ENCODE peak calls at places on chromosomes 16 and 17, in seven cellular contexts. Y is endothelial cell of umbilical vein; O is breast epithelium; F is AG04449; K is DND-41; A is CD8-positive, alpha-beta T cell; T is tibial artery. L is an unnamed sample.

GRCh38 chr17:44988256-44988942 is 20.3 kb upstream of the C1QL1 start:
- DNase-seq in F (no peak), Y (no peak), T (no peak), K (no peak), A (no peak), O (no peak), L (no peak)

GRCh38 chr17:73940511-73940910 is 263.0 kb upstream of the RPL38 start:
- DNase-seq in K (no peak), Y (no peak), T (no peak), F (no peak), A (no peak), O (no peak), L (no peak)

GRCh38 chr17:76063880-76064546 is 8.3 kb downstream of the SRP68 start:
- DNase-seq in O (no peak), Y (no peak), K (no peak), A (no peak), F (no peak), T (no peak), L (no peak)

GRCh38 chr17:16817201-16817600 is 127.2 kb downstream of the CCDC144A start:
- DNase-seq in Y (no peak), A (no peak), O (no peak), F (no peak), K (no peak), T (peak; percentile 48), L (no peak)

GRCh38 chr17:7930841-7931631 is 710 bp downstream of the TRAPPC1 start:
- DNase-seq in K (no peak), Y (no peak), T (no peak), O (no peak), A (no peak), F (no peak), L (no peak)

GRCh38 chr16:11290102-11290893 is 9.2 kb upstream of the PRM1 start:
- DNase-seq in T (no peak), Y (no peak), A (no peak), F (no peak), K (no peak), O (no peak), L (no peak)

GRCh38 chr17:40530988-40531971 is 29.9 kb upstream of the TNS4 start:
- DNase-seq in K (peak; percentile 64), Y (no peak), T (no peak), F (no peak), O (no peak), A (peak; percentile 54), L (no peak)

GRCh38 chr17:67477687-67478086 is 100.6 kb downstream of the PITPNC1 start:
- DNase-seq in T (no peak), O (no peak), F (no peak), A (no peak), Y (no peak), K (no peak), L (peak; percentile 66)

GRCh38 chr16:58384437-58385055 is 7.7 kb upstream of the GINS3 start:
- DNase-seq in F (no peak), K (no peak), A (no peak), O (no peak), T (no peak), Y (no peak), L (no peak)

GRCh38 chr17:43936434-43936833 is 5.8 kb downstream of the PPY start:
- DNase-seq in K (no peak), F (no peak), T (no peak), Y (no peak), A (no peak), O (no peak), L (no peak)

GRCh38 chr17:77433385-77434135 is 292.8 kb downstream of the SEC14L1 start:
- DNase-seq in F (peak; percentile 44), Y (no peak), T (no peak), A (no peak), K (no peak), O (no peak), L (peak; percentile 64)

GRCh38 chr16:23729503-23730424 is 16.7 kb upstream of the ERN2 start:
- DNase-seq in Y (no peak), T (no peak), A (no peak), K (peak; percentile 30), O (no peak), F (no peak), L (peak; percentile 56)

GRCh38 chr17:78263063-78263735 is 31.8 kb downstream of the TMEM235 start:
- DNase-seq in F (no peak), K (no peak), T (no peak), A (no peak), Y (peak; percentile 40), O (no peak), L (no peak)

GRCh38 chr17:38403491-38403890 is 24.8 kb upstream of the ARHGAP23 start:
- DNase-seq in F (no peak), A (no peak), K (no peak), O (no peak), Y (no peak), T (no peak), L (peak; percentile 58)

GRCh38 chr17:77449908-77450741 is 309.4 kb downstream of the SEC14L1 start:
- DNase-seq in K (peak; percentile 60), F (no peak), Y (no peak), A (no peak), T (peak; percentile 85), O (no peak), L (peak; percentile 53)

GRCh38 chr17:51997723-51998122 is 160.8 kb downstream of the CA10 start:
- DNase-seq in O (no peak), T (no peak), F (no peak), A (no peak), Y (no peak), K (no peak), L (no peak)

GRCh38 chr16:20942271-20942670 is 41.7 kb downstream of the LYRM1 start:
- DNase-seq in O (no peak), F (no peak), Y (no peak), T (no peak), A (no peak), K (no peak), L (no peak)

GRCh38 chr16:81939164-81940067 is 71.9 kb downstream of the SDR42E1 start:
- DNase-seq in Y (peak; percentile 12), O (no peak), T (peak; percentile 24), F (no peak), K (no peak), A (no peak), L (no peak)

GRCh38 chr16:27455700-27456099 is 53.7 kb downstream of the IL21R start:
- DNase-seq in Y (peak; percentile 28), A (no peak), T (no peak), K (no peak), F (no peak), O (no peak), L (no peak)

GRCh38 chr17:17515921-17516295 is 19.7 kb upstream of the RASD1 start:
- DNase-seq in F (peak; percentile 29), T (no peak), O (no peak), A (no peak), Y (no peak), K (no peak), L (peak; percentile 66)

GRCh38 chr17:34756670-34757021 is 177.3 kb downstream of the TMEM132E start:
- DNase-seq in K (no peak), F (no peak), O (no peak), Y (no peak), A (no peak), T (no peak), L (no peak)

GRCh38 chr17:73347355-73347754 is 35.6 kb upstream of the CDC42EP4 start:
- DNase-seq in F (no peak), Y (peak; percentile 30), O (no peak), K (no peak), A (no peak), T (no peak), L (peak; percentile 24)

GRCh38 chr16:19717319-19717718 is 708 bp downstream of the KNOP1 start:
- DNase-seq in A (no peak), Y (no peak), F (no peak), O (no peak), T (no peak), K (peak; percentile 9), L (no peak)

DNA sequence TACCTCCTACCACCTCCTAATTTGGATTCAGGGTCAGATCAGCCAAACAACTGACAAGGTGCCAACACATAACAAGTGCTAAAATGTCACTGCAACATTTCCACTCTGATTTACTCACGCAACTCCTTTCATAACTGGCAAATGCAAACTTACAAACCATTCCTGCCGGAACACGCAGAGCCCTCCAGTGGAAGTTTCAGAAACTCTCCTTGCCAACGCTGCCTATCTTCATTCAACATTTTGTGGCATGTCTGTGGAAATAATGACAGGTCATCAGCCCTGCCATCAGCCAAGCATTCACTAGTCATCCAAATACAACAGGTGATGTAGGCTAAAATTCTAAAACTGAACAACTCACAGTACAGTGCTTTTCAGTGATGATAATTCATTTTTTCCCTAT is 37.7 kb upstream of the OR3A1 start:
- DNase-seq in O (no peak), F (no peak), Y (no peak), K (no peak), A (no peak), T (no peak), L (no peak)
- TF ChIP-seq CTCF in O (no peak), F (no peak), Y (no peak), K (no peak), A (no peak), T (no peak), L (no peak)

DNA sequence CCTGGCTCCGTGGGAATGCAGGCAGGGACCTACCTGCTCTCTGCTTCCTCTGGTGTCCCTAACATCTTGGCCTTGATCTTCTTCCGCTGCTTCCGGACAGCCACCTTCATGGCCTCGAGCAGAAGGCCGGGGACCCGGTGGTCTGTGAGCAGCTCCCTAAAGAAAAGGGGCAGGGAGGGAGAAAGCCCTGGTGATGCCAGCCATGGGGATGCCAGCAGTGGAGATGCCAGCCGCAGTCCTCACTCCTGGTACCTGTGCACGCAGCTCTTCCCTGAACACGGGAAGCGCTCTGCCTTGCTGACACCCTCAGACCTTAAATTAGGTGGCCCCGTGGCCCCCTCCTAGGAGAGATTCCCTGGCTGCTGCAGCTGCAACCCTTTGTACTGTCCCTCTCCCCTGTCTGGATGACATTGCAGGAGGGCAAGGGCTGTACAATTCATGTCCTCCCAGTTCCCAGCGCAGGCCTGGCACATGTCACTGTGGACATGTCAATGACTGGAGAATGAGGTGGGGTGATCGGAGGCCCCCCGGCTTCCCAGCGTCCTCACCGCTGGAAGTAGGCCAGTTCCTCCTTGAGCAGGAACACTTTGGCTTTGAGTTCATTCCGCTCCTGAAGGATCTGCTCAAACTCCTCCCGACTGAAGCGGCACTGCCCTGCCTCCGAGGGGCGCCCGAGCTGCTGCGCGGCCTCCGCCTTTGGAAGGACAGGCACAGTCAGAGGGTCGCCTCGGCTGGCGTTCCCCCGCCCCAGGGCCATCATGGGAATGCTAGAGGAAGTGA is 1.7 kb downstream of the RILP start:
- DNase-seq in Y (peak; percentile 40), T (no peak), F (no peak), A (no peak), K (no peak), O (no peak), L (peak; percentile 20)
- H3K4me3 ChIP-seq in Y (no peak overlapping the region), T (peak overlapping the region; percentile 78), F (peak overlapping the region; percentile 59), A (peak overlapping the region; percentile 67), K (peak overlapping the region; percentile 59), O (peak overlapping the region; percentile 80), L (peak overlapping the region; percentile 65)

GRCh38 chr16:1102921-1103648 is 7.0 kb upstream of the C1QTNF8 start:
- DNase-seq in O (no peak), T (no peak), F (no peak), K (peak; percentile 70), Y (peak; percentile 19), A (peak; percentile 60), L (no peak)
- TF ChIP-seq CTCF in O (peak; percentile 65), T (peak; percentile 70), F (peak; percentile 79), K (peak; percentile 75), Y (peak; percentile 45), A (peak; percentile 49), L (peak; percentile 55)

DNA sequence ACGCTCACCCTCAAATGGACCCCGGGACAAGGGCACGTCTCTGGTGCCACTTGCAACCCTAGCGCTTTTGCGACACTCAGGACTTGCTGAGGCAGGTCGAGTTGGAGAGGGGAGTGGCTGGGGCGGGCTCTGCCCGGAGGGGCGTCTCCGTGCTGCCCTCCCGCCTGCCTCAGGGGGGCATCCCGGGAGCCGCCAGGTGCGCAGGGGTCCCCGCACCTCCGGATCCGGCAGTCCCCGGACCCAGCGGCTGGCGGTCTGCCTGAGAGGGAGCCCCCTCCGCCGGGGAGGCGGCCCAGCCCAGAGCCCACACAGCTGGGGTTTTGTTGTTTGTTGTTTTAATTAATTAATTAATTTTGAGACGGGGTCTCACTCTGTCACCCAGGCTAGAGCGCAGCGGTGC is at the start of gene SLC52A1:
- DNase-seq in T (no peak), K (no peak), Y (no peak), O (no peak), A (no peak), F (no peak), L (no peak)
- H3K4me3 ChIP-seq in T (no peak within 1 kb of the TSS), K (no peak within 1 kb of the TSS), Y (no peak within 1 kb of the TSS), O (no peak within 1 kb of the TSS), A (no peak within 1 kb of the TSS), F (no peak within 1 kb of the TSS), L (no peak within 1 kb of the TSS)